ENCODE peak calls at places on chromosomes 6 and 20, in ten cellular contexts. H is T-cell; X is foreskin keratinocyte; G is IMR-90; S is mucosa of descending colon; C is heart right ventricle; U is activated CD8-positive, alpha-beta memory T cell treated with anti-CD3 and anti-CD28 coated beads, Interleukin-2, amount 10 ng/mL, durations not matched to agents 7 days and 5 days; Y is SK-N-SH treated with all-trans-retinoic acid at 6 μM for 48 hours; D is lower lobe of right lung; J is left cardiac atrium. R is an unnamed sample.

GRCh38 chr6:169190144-169190584 is 63.5 kb downstream of the THBS2 start:
- ATAC-seq in G (peak), S (peak), D (peak), H (no peak), Y (no peak), C (peak), U (no peak), X (no peak), J (peak), R (peak)

GRCh38 chr20:62522748-62523396 is 47.1 kb upstream of the GATA5 start:
- ATAC-seq in D (no peak), U (no peak), H (no peak), Y (no peak), G (no peak), S (no peak), C (no peak), J (no peak), X (no peak), R (no peak)

GRCh38 chr20:59269396-59270025 is 30.9 kb upstream of the EDN3 start:
- ATAC-seq in C (no peak), J (no peak), S (no peak), U (no peak), D (no peak), G (no peak), Y (no peak), X (no peak), H (no peak), R (no peak)

GRCh38 chr6:27224729-27225128 is 22.8 kb upstream of the PRSS16 start:
- ATAC-seq in S (no peak), G (no peak), H (no peak), J (no peak), U (no peak), C (no peak), X (no peak), Y (no peak), D (no peak), R (no peak)

GRCh38 chr6:30820196-30820595 is 64.1 kb upstream of the DDR1 start:
- ATAC-seq in G (peak), X (peak), C (peak), Y (peak), J (peak), S (peak), D (peak), H (no peak), U (no peak), R (peak)

GRCh38 chr6:170461111-170461510 is 92.0 kb downstream of the PSMB1 start:
- ATAC-seq in H (no peak), U (no peak), X (no peak), Y (no peak), S (no peak), G (no peak), C (no peak), J (no peak), D (no peak), R (no peak)

GRCh38 chr6:167252271-167252670 is 38.8 kb upstream of the UNC93A start:
- ATAC-seq in J (no peak), Y (no peak), D (no peak), X (no peak), H (no peak), S (no peak), C (no peak), U (no peak), G (no peak), R (no peak)

GRCh38 chr20:45867129-45867810 is 9.9 kb downstream of the ZSWIM3 start:
- ATAC-seq in Y (peak), C (no peak), J (no peak), H (no peak), X (no peak), G (peak), S (peak), D (peak), U (no peak), R (no peak)

GRCh38 chr6:34317172-34317477 is 68.3 kb upstream of the SMIM29 start:
- ATAC-seq in U (peak), J (no peak), Y (no peak), C (no peak), H (no peak), G (no peak), X (no peak), D (no peak), S (no peak), R (no peak)

GRCh38 chr20:53349730-53350129 is 243.9 kb downstream of the ZNF217 start:
- ATAC-seq in J (no peak), C (no peak), S (no peak), G (no peak), D (no peak), X (no peak), H (no peak), U (no peak), Y (no peak), R (no peak)

GRCh38 chr6:135233676-135234491 is 52.8 kb downstream of the MYB start:
- ATAC-seq in X (no peak), J (no peak), C (no peak), G (peak), D (no peak), H (no peak), U (peak), Y (no peak), S (peak), R (no peak)

GRCh38 chr6:69868252-69868804 is 2.0 kb downstream of the COL19A1 start:
- ATAC-seq in G (no peak), H (no peak), S (no peak), C (no peak), J (no peak), U (no peak), Y (no peak), D (no peak), X (no peak), R (no peak)

GRCh38 chr6:13480631-13481501 is 6.5 kb downstream of the GFOD1 start:
- ATAC-seq in C (no peak), H (no peak), U (no peak), J (peak), D (no peak), S (no peak), Y (no peak), X (peak), G (no peak), R (no peak)

GRCh38 chr6:23529902-23530301 is 596.1 kb upstream of the NRSN1 start:
- ATAC-seq in G (no peak), D (no peak), U (no peak), H (no peak), S (no peak), X (no peak), J (no peak), C (no peak), Y (no peak), R (no peak)

GRCh38 chr6:95569560-95569959 is 7.8 kb upstream of the MANEA start:
- ATAC-seq in G (no peak), Y (no peak), J (no peak), S (no peak), D (no peak), C (no peak), X (no peak), U (no peak), H (no peak), R (no peak)

GRCh38 chr6:38443341-38443740 is 196.4 kb downstream of the BTBD9 start:
- ATAC-seq in H (no peak), X (peak), U (no peak), Y (no peak), S (no peak), G (no peak), J (peak), C (no peak), D (peak), R (no peak)

GRCh38 chr6:110544472-110544871 is 68.1 kb upstream of the SLC22A16 start:
- ATAC-seq in U (peak), X (no peak), Y (no peak), C (no peak), S (no peak), H (no peak), G (no peak), J (no peak), D (no peak), R (no peak)

GRCh38 chr6:139979021-139979721 is 604.7 kb upstream of the CITED2 start:
- ATAC-seq in D (no peak), Y (no peak), J (peak), C (peak), S (no peak), X (no peak), G (no peak), H (no peak), U (no peak), R (no peak)

GRCh38 chr6:95856876-95857364 is 158.9 kb upstream of the FUT9 start:
- ATAC-seq in U (no peak), H (no peak), G (no peak), S (no peak), C (no peak), X (no peak), Y (no peak), D (no peak), J (no peak), R (no peak)

GRCh38 chr6:89758830-89759229 is 60.8 kb downstream of the MDN1 start:
- ATAC-seq in U (no peak), C (peak), H (no peak), X (no peak), D (no peak), G (no peak), Y (no peak), S (no peak), J (peak), R (no peak)

GRCh38 chr6:72894091-72894490 is 272.2 kb downstream of the KCNQ5 start:
- ATAC-seq in G (no peak), U (no peak), C (no peak), X (no peak), S (no peak), H (no peak), J (no peak), Y (no peak), D (peak), R (no peak)

GRCh38 chr20:8073024-8073832 is 53.7 kb upstream of the TMX4 start:
- ATAC-seq in U (no peak), Y (peak), G (peak), S (no peak), X (no peak), C (no peak), J (peak), H (peak), D (peak), R (peak)

GRCh38 chr20:47181056-47181862 is 175.2 kb downstream of the ZMYND8 start:
- ATAC-seq in D (peak), X (peak), G (peak), H (peak), S (peak), J (peak), C (no peak), U (peak), Y (peak), R (no peak)

GRCh38 chr6:23537828-23538227 is 588.2 kb upstream of the NRSN1 start:
- ATAC-seq in U (no peak), C (no peak), S (no peak), D (no peak), Y (no peak), X (peak), G (no peak), H (no peak), J (no peak), R (no peak)

GRCh38 chr20:8509809-8510208 is 377.7 kb downstream of the PLCB1 start:
- ATAC-seq in S (no peak), J (peak), U (no peak), X (no peak), Y (peak), D (no peak), H (no peak), G (no peak), C (no peak), R (no peak)

GRCh38 chr20:48716541-48716940 is 111.3 kb downstream of the PREX1 start:
- ATAC-seq in H (no peak), G (no peak), C (no peak), S (no peak), U (no peak), J (no peak), X (no peak), Y (no peak), D (no peak), R (no peak)

GRCh38 chr6:111692327-111693164 is 86.9 kb upstream of the TRAF3IP2 start:
- ATAC-seq in S (peak), Y (peak), G (no peak), H (no peak), J (peak), C (peak), U (no peak), X (no peak), D (no peak), R (no peak)

GRCh38 chr6:42315220-42315990 is 97.7 kb upstream of the MRPS10 start:
- ATAC-seq in G (peak), H (no peak), U (no peak), C (no peak), Y (peak), J (no peak), S (no peak), X (peak), D (no peak), R (no peak)